ENCODE peak calls at places on chromosomes 16 and 17, in ten cellular contexts. X is mucosa of descending colon; P is stimulated activated CD8-positive, alpha-beta memory T cell treated with anti-CD3 and anti-CD28 coated beads, Interleukin-4, amount 100 ng/mL, for 1 hour; E is neural crest cell; V is heart right ventricle; D is activated T-helper 1 cell treated with Interleukin-2 at 50 U/mL for 16 hours; G is AG04450; J is SW 1271; Z is EL; O is non-pigmented ciliary epithelial cell. I is an unnamed sample.

GRCh38 chr17:45372325-45372869 is 55.6 kb upstream of the MAP3K14 start:
- DNase-seq in E (no peak), X (no peak), D (no peak), Z (peak; percentile 47), O (no peak), G (no peak), P (no peak), V (no peak), J (no peak), I (no peak)

GRCh38 chr17:45965741-45966140 is 33.3 kb upstream of the STH start:
- DNase-seq in Z (no peak), G (no peak), J (no peak), P (no peak), E (no peak), X (no peak), D (no peak), O (no peak), V (no peak), I (no peak)

GRCh38 chr17:41284546-41284945 is 9.0 kb downstream of the KRTAP9-7 start:
- DNase-seq in D (no peak), P (no peak), O (no peak), Z (peak; percentile 27), G (no peak), E (no peak), X (no peak), V (no peak), J (no peak), I (no peak)

GRCh38 chr17:16923904-16924700 is 47.8 kb downstream of the TNFRSF13B start:
- DNase-seq in G (no peak), O (no peak), P (no peak), E (no peak), J (no peak), X (no peak), Z (no peak), D (no peak), V (no peak), I (no peak)

GRCh38 chr17:6639651-6640535 is 618 bp downstream of the KIAA0753 start:
- DNase-seq in D (no peak), J (no peak), E (peak; percentile 49), P (no peak), V (peak; percentile 21), G (no peak), X (peak; percentile 46), Z (peak; percentile 48), O (no peak), I (peak; percentile 9)

GRCh38 chr17:45241315-45242011 is 19.8 kb downstream of the FMNL1 start:
- DNase-seq in Z (no peak), J (no peak), X (peak; percentile 57), G (no peak), D (no peak), V (no peak), E (no peak), P (no peak), O (no peak), I (no peak)

GRCh38 chr17:4498461-4499397 is at the start of gene SPNS2:
- DNase-seq in X (peak; percentile 78), J (no peak), Z (peak; percentile 44), D (peak; percentile 46), V (peak; percentile 77), E (peak; percentile 44), P (no peak), G (no peak), O (no peak), I (no peak)

GRCh38 chr17:2292100-2292499 is 11.5 kb downstream of the SMG6 start:
- DNase-seq in D (no peak), X (no peak), Z (peak; percentile 44), V (no peak), P (no peak), O (no peak), J (no peak), G (peak; percentile 7), E (no peak), I (no peak)

GRCh38 chr16:68909099-68909733 is 65.9 kb downstream of the TANGO6 start:
- DNase-seq in X (no peak), Z (no peak), J (no peak), D (no peak), V (no peak), P (no peak), O (no peak), G (peak; percentile 7), E (no peak), I (no peak)

GRCh38 chr17:28727727-28728363 is 743 bp upstream of the NEK8 start:
- DNase-seq in G (no peak), O (no peak), X (peak; percentile 79), V (peak; percentile 39), J (peak; percentile 42), Z (peak; percentile 72), P (no peak), D (peak; percentile 74), E (peak; percentile 40), I (peak; percentile 43)

GRCh38 chr17:7204335-7204734 is 15.3 kb downstream of the DLG4 start:
- DNase-seq in P (no peak), V (no peak), X (no peak), G (no peak), D (no peak), E (no peak), Z (no peak), J (no peak), O (no peak), I (no peak)

GRCh38 chr16:56409195-56409594 is 16.1 kb downstream of the AMFR start:
- DNase-seq in E (no peak), G (no peak), D (no peak), Z (peak; percentile 56), P (no peak), J (no peak), V (no peak), O (no peak), X (no peak), I (no peak)

GRCh38 chr16:17606460-17606859 is 135.7 kb upstream of the XYLT1 start:
- DNase-seq in Z (no peak), P (no peak), X (no peak), D (no peak), E (no peak), V (no peak), J (no peak), O (no peak), G (no peak), I (no peak)

GRCh38 chr16:67668495-67669157 is 2.0 kb downstream of the C16orf86 start:
- DNase-seq in P (no peak), J (no peak), E (no peak), G (no peak), D (no peak), V (peak; percentile 15), O (no peak), Z (no peak), X (no peak), I (no peak)

GRCh38 chr17:76213491-76213890 is 26.8 kb downstream of the RNF157 start:
- DNase-seq in J (no peak), D (no peak), Z (no peak), E (no peak), P (no peak), X (no peak), O (no peak), V (no peak), G (no peak), I (no peak)

GRCh38 chr16:29927523-29927905 is 1.5 kb upstream of the KCTD13 start:
- DNase-seq in E (no peak), G (no peak), V (no peak), Z (no peak), X (no peak), O (no peak), J (no peak), D (no peak), P (no peak), I (no peak)

GRCh38 chr16:58506241-58507194 is 6.6 kb downstream of the NDRG4 start:
- DNase-seq in D (no peak), O (no peak), J (no peak), P (no peak), Z (no peak), G (no peak), V (no peak), X (no peak), E (no peak), I (no peak)

GRCh38 chr16:67529639-67530012 is 997 bp downstream of the RIPOR1 start:
- DNase-seq in G (no peak), Z (peak; percentile 30), P (no peak), J (no peak), X (no peak), O (no peak), E (no peak), V (no peak), D (no peak), I (no peak)

GRCh38 chr17:79363552-79364275 is 247.1 kb downstream of the RBFOX3 start:
- DNase-seq in X (no peak), Z (no peak), D (no peak), P (no peak), G (no peak), O (no peak), J (no peak), E (no peak), V (no peak), I (no peak)

GRCh38 chr17:40499551-40500189 is 1.8 kb downstream of the TNS4 start:
- DNase-seq in V (peak; percentile 90), O (no peak), X (peak; percentile 95), P (no peak), J (no peak), D (no peak), E (peak; percentile 45), G (no peak), Z (peak; percentile 65), I (peak; percentile 73)

GRCh38 chr17:69819316-69820087 is 255.5 kb upstream of the KCNJ16 start:
- DNase-seq in J (no peak), O (no peak), E (no peak), P (no peak), G (no peak), V (no peak), D (no peak), X (no peak), Z (peak; percentile 29), I (peak; percentile 71)

GRCh38 chr17:76696763-76697701 is 13.7 kb downstream of the MXRA7 start:
- DNase-seq in E (no peak), D (no peak), X (no peak), O (no peak), V (peak; percentile 60), G (no peak), Z (peak; percentile 29), P (no peak), J (peak; percentile 33), I (peak; percentile 61)

GRCh38 chr17:72143245-72143644 is 22.4 kb downstream of the SOX9 start:
- DNase-seq in V (no peak), E (no peak), J (no peak), O (no peak), P (no peak), G (no peak), D (no peak), X (peak; percentile 35), Z (no peak), I (no peak)

I was measured in astrocyte of the spinal cord.